ENCODE peak calls at places on chromosomes 6 and 20, in eight cellular contexts. One of them, this sample, is unnamed.

GRCh38 chr6:123841067-123841896 is 37.6 kb downstream of the NKAIN2 start:
- DNase-seq in suprapubic skin: no peak
- DNase-seq in IMR-90: no peak
- DNase-seq in upper lobe of left lung: no peak
- DNase-seq in uterus: no peak
- DNase-seq in A549: no peak
- DNase-seq in H1: no peak
- DNase-seq in sigmoid colon: no peak
- DNase-seq in this sample: no peak

GRCh38 chr20:41181567-41181966 is 44.2 kb downstream of the PLCG1 start:
- DNase-seq in uterus: no peak
- DNase-seq in IMR-90: no peak
- DNase-seq in H1: peak; percentile 44
- DNase-seq in A549: no peak
- DNase-seq in suprapubic skin: no peak
- DNase-seq in upper lobe of left lung: no peak
- DNase-seq in sigmoid colon: no peak
- DNase-seq in this sample: peak; percentile 56

GRCh38 chr6:35469711-35470662 is 1.8 kb downstream of the RPL10A start:
- DNase-seq in upper lobe of left lung: no peak
- DNase-seq in IMR-90: no peak
- DNase-seq in H1: no peak
- DNase-seq in suprapubic skin: peak; percentile 65
- DNase-seq in A549: no peak
- DNase-seq in uterus: peak; percentile 52
- DNase-seq in sigmoid colon: no peak
- DNase-seq in this sample: no peak

GRCh38 chr20:62066983-62067433 is 1.3 kb upstream of the TAF4 start:
- DNase-seq in suprapubic skin: no peak
- DNase-seq in H1: no peak
- DNase-seq in sigmoid colon: no peak
- DNase-seq in uterus: no peak
- DNase-seq in IMR-90: no peak
- DNase-seq in upper lobe of left lung: no peak
- DNase-seq in A549: no peak
- DNase-seq in this sample: no peak

GRCh38 chr20:41592516-41593192 is 25.5 kb downstream of the CHD6 start:
- DNase-seq in H1: peak; percentile 20
- DNase-seq in suprapubic skin: no peak
- DNase-seq in IMR-90: no peak
- DNase-seq in A549: no peak
- DNase-seq in uterus: no peak
- DNase-seq in sigmoid colon: no peak
- DNase-seq in upper lobe of left lung: no peak
- DNase-seq in this sample: no peak

GRCh38 chr6:13528232-13528631 is 40.8 kb upstream of the GFOD1 start:
- DNase-seq in uterus: no peak
- DNase-seq in upper lobe of left lung: no peak
- DNase-seq in A549: peak; percentile 2
- DNase-seq in sigmoid colon: no peak
- DNase-seq in H1: no peak
- DNase-seq in IMR-90: no peak
- DNase-seq in suprapubic skin: no peak
- DNase-seq in this sample: no peak

GRCh38 chr6:151269318-151269995 is 29.7 kb downstream of the AKAP12 start:
- DNase-seq in suprapubic skin: no peak
- DNase-seq in A549: peak; percentile 37
- DNase-seq in IMR-90: peak; percentile 50
- DNase-seq in uterus: no peak
- DNase-seq in upper lobe of left lung: no peak
- DNase-seq in sigmoid colon: no peak
- DNase-seq in H1: no peak
- DNase-seq in this sample: no peak

GRCh38 chr20:44171775-44172571 is 15.0 kb downstream of the JPH2 start:
- DNase-seq in upper lobe of left lung: no peak
- DNase-seq in H1: no peak
- DNase-seq in uterus: peak; percentile 3
- DNase-seq in sigmoid colon: peak; percentile 27
- DNase-seq in IMR-90: no peak
- DNase-seq in suprapubic skin: no peak
- DNase-seq in A549: no peak
- DNase-seq in this sample: no peak

GRCh38 chr6:138956244-138956924 is 31.7 kb downstream of the REPS1 start:
- DNase-seq in uterus: no peak
- DNase-seq in H1: no peak
- DNase-seq in upper lobe of left lung: no peak
- DNase-seq in suprapubic skin: no peak
- DNase-seq in A549: no peak
- DNase-seq in sigmoid colon: no peak
- DNase-seq in IMR-90: no peak
- DNase-seq in this sample: no peak

GRCh38 chr6:16759646-16760535 is 1.4 kb downstream of the ATXN1 start:
- DNase-seq in suprapubic skin: peak; percentile 96
- DNase-seq in upper lobe of left lung: peak; percentile 97
- DNase-seq in A549: peak; percentile 78
- DNase-seq in IMR-90: peak; percentile 84
- DNase-seq in H1: peak; percentile 79
- DNase-seq in uterus: peak; percentile 92
- DNase-seq in sigmoid colon: peak; percentile 97
- DNase-seq in this sample: peak; percentile 88
- TF ChIP-seq POLR2A in suprapubic skin: no peak
- TF ChIP-seq POLR2A in upper lobe of left lung: peak; percentile 46
- TF ChIP-seq POLR2A in A549: peak; percentile 34
- TF ChIP-seq POLR2A in IMR-90: peak; percentile 87
- TF ChIP-seq POLR2A in H1: no peak
- TF ChIP-seq POLR2A in uterus: peak; percentile 75
- TF ChIP-seq POLR2A in sigmoid colon: peak; percentile 78
- TF ChIP-seq POLR2A in this sample: peak; percentile 20

GRCh38 chr6:33584700-33585402 is 4.8 kb upstream of the BAK1 start:
- DNase-seq in A549: no peak
- DNase-seq in uterus: no peak
- DNase-seq in upper lobe of left lung: no peak
- DNase-seq in suprapubic skin: no peak
- DNase-seq in sigmoid colon: no peak
- DNase-seq in IMR-90: no peak
- DNase-seq in H1: no peak
- DNase-seq in this sample: no peak

GRCh38 chr6:33586108-33586640 is 6.1 kb upstream of the BAK1 start:
- DNase-seq in suprapubic skin: no peak
- DNase-seq in sigmoid colon: no peak
- DNase-seq in uterus: no peak
- DNase-seq in A549: no peak
- DNase-seq in IMR-90: no peak
- DNase-seq in upper lobe of left lung: no peak
- DNase-seq in H1: no peak
- DNase-seq in this sample: no peak

GRCh38 chr6:33587529-33588215 is 7.6 kb upstream of the BAK1 start:
- DNase-seq in H1: no peak
- DNase-seq in uterus: no peak
- DNase-seq in upper lobe of left lung: no peak
- DNase-seq in sigmoid colon: no peak
- DNase-seq in suprapubic skin: no peak
- DNase-seq in A549: no peak
- DNase-seq in IMR-90: no peak
- DNase-seq in this sample: no peak

GRCh38 chr6:33583591-33584155 is 3.6 kb upstream of the BAK1 start:
- DNase-seq in IMR-90: no peak
- DNase-seq in uterus: no peak
- DNase-seq in sigmoid colon: no peak
- DNase-seq in suprapubic skin: no peak
- DNase-seq in A549: peak; percentile 39
- DNase-seq in upper lobe of left lung: no peak
- DNase-seq in H1: peak; percentile 82
- DNase-seq in this sample: no peak

DNA sequence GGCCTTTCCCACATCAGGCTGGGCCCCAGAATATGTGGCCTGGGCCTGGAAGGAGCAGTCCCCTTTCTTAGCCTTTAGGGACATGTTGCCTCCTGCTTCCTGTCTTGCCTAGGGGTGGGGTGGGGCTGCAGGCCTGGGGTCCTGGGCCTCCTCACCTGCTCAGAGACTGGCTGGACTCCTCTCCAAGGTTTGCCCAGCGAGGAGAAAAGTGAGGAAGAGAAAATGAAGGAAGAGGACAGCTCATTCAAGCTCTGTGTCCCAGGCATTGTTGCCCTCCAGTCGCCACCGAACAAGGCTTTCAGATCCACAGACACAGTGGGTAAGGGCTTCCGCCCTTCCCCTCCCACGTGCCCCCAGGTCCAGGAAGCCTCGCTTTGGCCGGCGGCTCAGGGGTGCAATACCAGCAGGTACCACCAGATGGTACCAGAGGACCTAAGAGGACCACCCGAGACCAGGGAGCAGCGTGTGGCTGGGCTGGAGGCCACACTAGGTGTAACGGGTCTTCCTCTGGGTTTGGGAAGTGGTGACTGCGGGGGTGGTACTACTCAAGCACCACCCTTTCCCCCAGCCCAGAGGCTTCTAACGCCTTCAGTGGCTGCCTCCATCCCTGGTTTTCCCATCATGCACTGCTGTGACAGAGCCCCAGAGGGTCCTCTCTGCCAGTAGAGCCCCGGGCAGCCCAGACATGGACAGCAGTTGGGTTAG is 5.5 kb upstream of the BAK1 start:
- DNase-seq in H1: peak; percentile 96
- DNase-seq in uterus: peak; percentile 85
- DNase-seq in sigmoid colon: peak; percentile 89
- DNase-seq in A549: peak; percentile 70
- DNase-seq in suprapubic skin: peak; percentile 87
- DNase-seq in upper lobe of left lung: no peak
- DNase-seq in IMR-90: peak; percentile 55
- DNase-seq in this sample: peak; percentile 76
- H3K4me3 ChIP-seq in H1: no peak overlapping the region
- H3K4me3 ChIP-seq in uterus: no peak overlapping the region
- H3K4me3 ChIP-seq in sigmoid colon: no peak overlapping the region
- H3K4me3 ChIP-seq in A549: no peak overlapping the region
- H3K4me3 ChIP-seq in suprapubic skin: no peak overlapping the region
- H3K4me3 ChIP-seq in upper lobe of left lung: no peak overlapping the region
- H3K4me3 ChIP-seq in IMR-90: peak overlapping the region; percentile 3
- H3K4me3 ChIP-seq in this sample: no peak overlapping the region

DNA sequence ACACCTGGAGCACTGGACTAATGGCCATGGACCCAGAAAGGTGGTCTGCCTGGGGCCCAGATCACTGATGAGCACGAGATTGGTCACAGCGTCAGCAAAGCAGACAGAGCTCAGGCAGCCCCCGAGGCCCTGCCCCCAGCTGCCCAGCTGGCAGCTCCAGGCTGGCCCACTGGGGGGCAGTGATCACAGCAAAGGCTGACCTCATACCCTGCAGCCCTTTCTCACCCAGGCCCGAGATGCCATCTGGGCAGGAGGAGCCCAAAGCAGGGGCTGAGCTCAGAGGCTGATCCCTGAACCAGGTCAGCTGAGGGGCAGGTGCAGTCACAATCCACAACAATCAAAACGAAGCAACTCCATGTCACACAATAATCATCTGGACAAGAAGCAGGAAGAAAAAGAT is 4.1 kb downstream of the MAP1LC3A start:
- DNase-seq in suprapubic skin: no peak
- DNase-seq in IMR-90: peak; percentile 16
- DNase-seq in upper lobe of left lung: no peak
- DNase-seq in sigmoid colon: no peak
- DNase-seq in uterus: no peak
- DNase-seq in H1: peak; percentile 56
- DNase-seq in A549: peak; percentile 39
- DNase-seq in this sample: no peak
- TF ChIP-seq CTCF in suprapubic skin: no peak
- TF ChIP-seq CTCF in IMR-90: peak; percentile 48
- TF ChIP-seq CTCF in upper lobe of left lung: peak; percentile 26
- TF ChIP-seq CTCF in sigmoid colon: peak; percentile 12
- TF ChIP-seq CTCF in uterus: peak; percentile 25
- TF ChIP-seq CTCF in H1: peak; percentile 61
- TF ChIP-seq CTCF in A549: peak; percentile 24
- TF ChIP-seq CTCF in this sample: no peak

DNA sequence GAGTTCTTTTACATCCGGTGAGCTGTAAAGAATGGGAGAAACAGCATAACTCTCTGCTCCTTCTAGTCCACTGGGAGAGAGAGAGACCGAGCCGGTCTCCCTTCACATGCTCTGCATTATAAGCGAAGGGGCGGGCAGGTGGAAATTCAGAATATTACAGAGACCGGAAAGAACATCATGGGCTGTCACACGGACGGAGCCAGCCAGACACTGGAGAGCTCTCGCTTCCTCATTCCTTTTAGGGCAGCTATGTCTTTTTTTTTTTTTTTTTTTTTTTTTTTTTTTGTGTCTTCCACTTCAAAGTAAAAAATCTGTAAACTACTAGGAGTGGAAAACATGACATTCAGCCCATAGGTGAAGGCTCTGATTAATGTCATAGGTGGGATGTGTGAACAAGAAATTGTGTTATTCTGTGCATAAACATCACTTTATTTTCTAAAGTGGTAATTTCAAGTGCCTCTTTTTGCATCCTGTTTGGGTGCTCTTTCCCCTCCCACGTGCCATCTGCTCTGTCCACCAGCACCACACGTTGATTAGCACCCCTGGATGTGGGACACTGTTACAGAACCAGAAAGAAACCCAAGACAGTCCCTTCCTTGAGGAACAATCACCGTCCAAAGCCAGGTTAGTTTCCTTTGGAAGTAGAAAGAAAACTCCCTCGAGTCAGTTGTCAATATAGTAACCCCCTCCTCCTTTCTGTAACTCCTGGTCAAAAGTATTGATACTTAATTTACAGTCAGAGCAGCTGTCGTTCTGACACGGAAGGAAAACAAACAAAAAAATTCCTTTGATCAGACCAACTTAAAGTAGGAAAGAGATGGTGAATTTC is at the start of gene TAGAP:
- DNase-seq in upper lobe of left lung: no peak
- DNase-seq in suprapubic skin: peak; percentile 75
- DNase-seq in A549: no peak
- DNase-seq in H1: no peak
- DNase-seq in sigmoid colon: peak; percentile 86
- DNase-seq in uterus: peak; percentile 50
- DNase-seq in IMR-90: peak; percentile 2
- DNase-seq in this sample: peak; percentile 75
- TF ChIP-seq POLR2A in upper lobe of left lung: no peak
- TF ChIP-seq POLR2A in suprapubic skin: no peak
- TF ChIP-seq POLR2A in A549: no peak
- TF ChIP-seq POLR2A in H1: no peak
- TF ChIP-seq POLR2A in sigmoid colon: no peak
- TF ChIP-seq POLR2A in uterus: no peak
- TF ChIP-seq POLR2A in IMR-90: no peak
- TF ChIP-seq POLR2A in this sample: no peak

DNA sequence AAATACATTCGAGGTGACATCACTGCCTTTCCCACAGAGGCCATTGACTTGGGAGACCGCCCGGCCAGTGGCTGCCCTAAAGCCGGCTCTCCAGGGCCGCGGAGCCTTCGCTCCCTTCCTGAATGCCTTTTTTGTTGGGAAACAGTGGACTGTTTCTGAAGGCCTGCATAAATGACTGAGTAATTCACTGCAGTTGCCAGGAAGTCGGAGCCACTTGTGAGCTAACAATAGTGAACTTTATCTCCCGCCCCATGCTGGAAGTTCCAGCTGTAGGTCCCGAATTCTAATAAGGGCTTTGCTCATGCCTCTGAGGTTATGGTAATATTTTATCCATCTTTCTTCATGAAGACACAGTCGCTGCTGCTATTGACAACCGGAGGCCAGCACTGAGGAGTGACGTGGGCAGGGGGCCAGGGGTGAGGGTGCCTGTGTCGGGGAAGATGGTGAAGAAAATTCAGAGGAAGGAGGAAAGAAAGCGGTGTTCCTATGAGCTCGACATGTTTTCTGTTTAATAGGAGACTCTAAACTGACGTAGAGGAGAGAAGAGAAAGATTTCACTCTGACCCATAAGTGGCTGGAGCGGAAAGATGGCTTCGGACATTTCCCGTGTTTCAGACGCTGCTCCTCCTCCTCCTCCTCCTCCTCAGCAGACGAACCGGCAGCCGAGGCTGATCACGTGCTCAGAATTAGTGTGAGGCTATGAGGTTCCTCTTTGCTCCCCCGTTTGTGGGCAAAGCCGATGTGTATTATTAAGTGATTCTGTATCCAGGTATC is 671.2 kb downstream of the QKI start:
- DNase-seq in A549: no peak
- DNase-seq in sigmoid colon: peak; percentile 84
- DNase-seq in IMR-90: no peak
- DNase-seq in H1: no peak
- DNase-seq in uterus: peak; percentile 32
- DNase-seq in upper lobe of left lung: peak; percentile 59
- DNase-seq in suprapubic skin: peak; percentile 79
- DNase-seq in this sample: no peak
- H3K4me3 ChIP-seq in A549: no peak overlapping the region
- H3K4me3 ChIP-seq in sigmoid colon: no peak overlapping the region
- H3K4me3 ChIP-seq in IMR-90: no peak overlapping the region
- H3K4me3 ChIP-seq in H1: no peak overlapping the region
- H3K4me3 ChIP-seq in uterus: no peak overlapping the region
- H3K4me3 ChIP-seq in upper lobe of left lung: no peak overlapping the region
- H3K4me3 ChIP-seq in suprapubic skin: no peak overlapping the region
- H3K4me3 ChIP-seq in this sample: no peak overlapping the region

This sample was measured in lower leg skin.